ENCODE peak calls at places on chromosomes 12 and 14, in six cellular contexts. Z is upper lobe of right lung; L is cardiac muscle cell; C is right lobe of liver; G is adrenal gland; S is CD4-positive, CD25-positive, alpha-beta regulatory T cell. K is an unnamed sample. For H3K36me3, the result is how much of the 10 kb centered on the place peaks cover.

GRCh38 chr14:94906577-94906976 is 136.7 kb upstream of the GSC start:
- DNase-seq in Z (no peak), L (no peak), C (no peak), G (no peak), S (no peak), K (no peak)

GRCh38 chr12:50200507-50201273 is 33.5 kb upstream of the CERS5 start:
- DNase-seq in Z (no peak), L (peak), C (no peak), G (no peak), S (no peak), K (no peak)

GRCh38 chr14:93548102-93548843 is 117.5 kb downstream of the UNC79 start:
- DNase-seq in Z (no peak), L (peak), C (no peak), G (no peak), S (no peak), K (no peak)

GRCh38 chr14:50801706-50802105 is 29.3 kb downstream of the NIN start:
- DNase-seq in Z (no peak), L (no peak), C (no peak), G (no peak), S (no peak), K (no peak)

GRCh38 chr12:116542345-116542950 is 16.7 kb upstream of the MAP1LC3B2 start:
- DNase-seq in Z (no peak), L (no peak), C (no peak), G (peak), S (no peak), K (no peak)

GRCh38 chr14:27389402-27389801 is 791.6 kb upstream of the NOVA1 start:
- DNase-seq in Z (no peak), L (no peak), C (no peak), G (no peak), S (no peak), K (no peak)

GRCh38 chr14:29028973-29029582 is 262.5 kb downstream of the FOXG1 start:
- DNase-seq in Z (no peak), L (peak), C (peak), G (no peak), S (no peak), K (no peak)

GRCh38 chr14:21092147-21093011 is 6.1 kb downstream of the ZNF219 start:
- DNase-seq in Z (peak), L (peak), C (peak), G (peak), S (peak), K (peak)

GRCh38 chr12:58967551-58967950 is 47.2 kb upstream of the LRIG3 start:
- DNase-seq in Z (no peak), L (peak), C (no peak), G (no peak), S (no peak), K (no peak)

GRCh38 chr14:25132734-25133422 is 82.9 kb upstream of the STXBP6 start:
- DNase-seq in Z (peak), L (peak), C (peak), G (peak), S (peak), K (peak)

GRCh38 chr14:106766145-106766544 is 1239.8 kb downstream of the TMEM121 start:
- DNase-seq in Z (no peak), L (no peak), C (no peak), G (no peak), S (no peak), K (no peak)

DNA sequence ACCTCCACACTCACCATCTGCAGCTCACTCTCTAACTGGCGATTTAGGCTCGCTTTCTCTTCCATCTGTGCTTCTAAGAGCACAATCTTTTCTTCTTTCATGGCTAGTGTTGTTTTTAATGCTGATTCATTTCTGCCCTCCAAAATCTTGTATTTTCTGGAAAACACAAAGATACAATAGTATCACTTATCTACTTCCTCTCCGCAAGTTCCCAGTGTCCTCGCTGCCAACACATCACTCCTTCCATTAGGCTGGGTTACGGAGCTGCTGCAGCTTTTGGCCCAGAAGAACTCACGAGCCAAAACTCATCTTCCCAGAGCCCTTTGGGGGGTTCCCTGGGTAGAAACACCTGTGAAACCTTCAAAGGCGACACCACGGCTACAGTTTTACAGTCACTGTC is 63.8 kb upstream of the GPR68 start:
- DNase-seq in Z (no peak), L (peak), C (no peak), G (no peak), S (no peak), K (no peak)
- H3K36me3 ChIP-seq in Z (under half), L (under half), C (under half), G (under half), S (half or more), K (half or more)

GRCh38 chr12:6752181-6752930 is 585 bp downstream of the MLF2 start:
- DNase-seq in Z (no peak), L (peak), C (no peak), G (peak), S (peak), K (no peak)

GRCh38 chr12:6745751-6746525 is 7.0 kb downstream of the MLF2 start:
- DNase-seq in Z (no peak), L (no peak), C (no peak), G (no peak), S (no peak), K (no peak)

GRCh38 chr12:6751767-6752166 is 1.2 kb downstream of the MLF2 start:
- DNase-seq in Z (no peak), L (no peak), C (no peak), G (no peak), S (no peak), K (no peak)

GRCh38 chr12:6750506-6750905 is 2.4 kb downstream of the MLF2 start:
- DNase-seq in Z (no peak), L (no peak), C (no peak), G (no peak), S (no peak), K (no peak)

DNA sequence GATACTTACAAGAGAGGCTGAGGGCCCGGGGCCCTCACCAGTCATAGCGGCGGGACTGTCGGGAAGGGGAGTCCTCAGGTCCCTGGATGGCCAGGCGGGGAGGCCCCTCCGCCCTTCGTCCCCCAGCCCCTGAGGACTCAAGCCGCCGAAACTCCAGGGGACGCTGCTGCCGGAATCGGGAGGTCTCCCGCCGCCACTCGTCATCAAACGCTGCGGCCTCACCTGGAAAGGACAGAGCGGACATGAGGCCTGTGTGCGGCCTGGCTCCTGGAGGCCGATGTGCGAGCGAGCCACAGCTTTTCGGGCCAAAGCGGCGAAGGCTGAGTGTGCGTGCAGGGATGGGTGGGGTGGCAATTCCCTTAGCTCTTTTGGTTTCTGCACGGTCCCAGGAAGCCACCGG is 4.2 kb downstream of the MLF2 start:
- DNase-seq in Z (no peak), L (no peak), C (no peak), G (no peak), S (no peak), K (no peak)
- H3K36me3 ChIP-seq in Z (half or more), L (half or more), C (under half), G (half or more), S (under half), K (under half)

DNA sequence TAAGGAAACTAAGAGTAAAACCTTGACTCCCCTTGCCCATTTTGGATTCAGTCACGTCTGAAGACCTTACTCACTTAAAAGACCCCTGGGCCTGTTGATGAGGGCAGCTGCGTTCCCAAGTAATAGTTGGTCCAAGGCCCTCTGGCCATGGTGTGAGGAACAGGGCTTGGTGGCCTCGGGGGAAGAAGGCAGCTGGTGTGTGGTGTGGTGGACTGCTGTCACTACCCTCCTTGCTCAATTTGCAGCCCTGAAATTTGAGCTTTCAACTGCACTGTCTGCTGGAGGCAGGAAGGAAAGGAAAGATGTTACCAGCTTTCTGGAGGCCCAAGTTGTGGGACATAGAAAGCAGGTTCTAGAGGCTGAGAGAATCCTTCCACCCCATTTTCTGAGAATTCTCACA is 128.2 kb downstream of the SLC38A6 start:
- DNase-seq in Z (no peak), L (no peak), C (no peak), G (no peak), S (no peak), K (no peak)
- H3K36me3 ChIP-seq in Z (under half), L (under half), C (under half), G (under half), S (under half), K (under half)

GRCh38 chr14:96261772-96262485 is 5.9 kb downstream of the BDKRB1 start:
- DNase-seq in Z (no peak), L (no peak), C (no peak), G (no peak), S (no peak), K (no peak)
- H3K36me3 ChIP-seq in Z (under half), L (under half), C (under half), G (under half), S (under half), K (under half)

GRCh38 chr12:132967736-132968135 is 11.6 kb upstream of the ZNF605 start:
- DNase-seq in Z (no peak), L (no peak), C (no peak), G (no peak), S (no peak), K (no peak)
- H3K36me3 ChIP-seq in Z (under half), L (under half), C (under half), G (under half), S (under half), K (under half)

GRCh38 chr14:74551903-74552371 is 58.4 kb downstream of the ISCA2 start:
- DNase-seq in Z (no peak), L (peak), C (no peak), G (no peak), S (no peak), K (no peak)
- H3K36me3 ChIP-seq in Z (under half), L (under half), C (under half), G (under half), S (under half), K (under half)

GRCh38 chr12:56282030-56282429 is 15.3 kb downstream of the COQ10A start:
- DNase-seq in Z (peak), L (no peak), C (no peak), G (no peak), S (no peak), K (no peak)
- H3K36me3 ChIP-seq in Z (half or more), L (half or more), C (half or more), G (half or more), S (half or more), K (half or more)

GRCh38 chr12:977163-977562 is 13.9 kb upstream of the ERC1 start:
- DNase-seq in Z (no peak), L (no peak), C (no peak), G (no peak), S (no peak), K (no peak)

GRCh38 chr12:976644-977043 is 14.4 kb upstream of the ERC1 start:
- DNase-seq in Z (no peak), L (no peak), C (no peak), G (no peak), S (no peak), K (no peak)

GRCh38 chr12:981956-982355 is 9.1 kb upstream of the ERC1 start:
- DNase-seq in Z (no peak), L (peak), C (no peak), G (no peak), S (no peak), K (no peak)

GRCh38 chr12:981176-981828 is 9.7 kb upstream of the ERC1 start:
- DNase-seq in Z (no peak), L (peak), C (no peak), G (no peak), S (no peak), K (no peak)

DNA sequence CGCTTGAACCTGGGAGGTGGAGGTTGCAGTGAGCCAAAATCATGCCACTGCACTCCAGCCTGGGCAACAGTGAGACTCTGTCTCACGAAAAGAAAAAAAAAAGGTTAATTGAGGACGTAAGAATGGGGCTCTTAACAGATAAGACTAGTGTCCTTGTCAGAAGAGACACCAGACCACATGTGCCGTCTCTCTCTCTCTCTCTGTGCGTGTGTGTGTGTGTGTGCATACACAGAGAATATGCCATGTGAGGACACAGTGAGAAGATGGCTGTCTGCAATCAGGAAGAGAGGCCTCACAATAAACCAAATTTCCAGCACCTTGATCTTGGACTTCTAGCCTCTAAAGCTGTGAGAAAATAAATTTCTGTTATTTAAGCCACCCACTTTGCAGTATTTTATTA is 11.7 kb upstream of the ERC1 start:
- DNase-seq in Z (no peak), L (no peak), C (no peak), G (peak), S (no peak), K (no peak)
- H3K36me3 ChIP-seq in Z (under half), L (under half), C (under half), G (under half), S (under half), K (under half)

GRCh38 chr14:102897299-102898027 is 25.0 kb upstream of the AMN start:
- DNase-seq in Z (peak), L (no peak), C (no peak), G (peak), S (no peak), K (no peak)

GRCh38 chr14:102898776-102899515 is 23.5 kb upstream of the AMN start:
- DNase-seq in Z (peak), L (no peak), C (no peak), G (no peak), S (no peak), K (no peak)

GRCh38 chr14:102900631-102901571 is 21.6 kb upstream of the AMN start:
- DNase-seq in Z (peak), L (no peak), C (no peak), G (no peak), S (peak), K (no peak)

GRCh38 chr14:102899516-102899900 is 23.0 kb upstream of the AMN start:
- DNase-seq in Z (peak), L (no peak), C (no peak), G (no peak), S (no peak), K (no peak)

GRCh38 chr14:102898298-102898697 is 24.2 kb upstream of the AMN start:
- DNase-seq in Z (peak), L (no peak), C (no peak), G (no peak), S (no peak), K (no peak)
- H3K36me3 ChIP-seq in Z (under half), L (under half), C (under half), G (under half), S (half or more), K (half or more)

DNA sequence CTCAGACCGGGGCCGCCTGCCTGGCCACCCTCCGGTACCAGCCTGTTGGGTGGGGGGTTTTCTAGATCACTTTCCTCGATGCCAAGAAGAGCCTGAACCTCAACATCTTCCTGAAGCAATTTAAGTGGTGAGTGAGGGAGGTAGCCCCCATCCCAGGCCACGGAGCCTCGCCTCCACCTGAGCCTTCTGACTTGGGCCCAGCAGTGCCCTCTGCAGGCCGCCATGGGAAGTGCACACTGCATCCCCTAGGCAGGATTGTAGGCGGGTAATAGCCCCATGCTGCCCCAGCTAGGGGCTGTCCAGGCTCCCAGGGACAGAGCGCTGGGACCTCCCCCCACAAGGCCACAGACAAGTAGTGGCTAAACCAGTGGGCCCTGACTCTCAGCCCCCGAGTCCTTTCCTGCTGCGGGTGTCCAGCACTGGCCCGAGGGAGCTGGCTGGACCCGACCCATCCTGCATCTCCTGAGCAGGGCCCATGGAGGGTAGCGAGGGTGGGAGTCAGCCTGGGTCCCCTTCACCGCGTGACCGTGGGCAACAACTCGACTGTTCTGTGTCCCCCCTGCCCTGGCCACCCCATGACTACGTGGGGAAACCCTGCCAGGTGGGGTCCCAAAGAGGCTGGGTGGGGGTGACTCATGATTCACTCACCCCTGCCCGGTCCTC is 15.3 kb upstream of the ADSS1 start:
- DNase-seq in Z (peak), L (peak), C (peak), G (peak), S (peak), K (peak)
- H3K36me3 ChIP-seq in Z (half or more), L (under half), C (under half), G (half or more), S (under half), K (under half)

K was measured in effector memory CD4-positive, alpha-beta T cell.